ENCODE peak calls at places on chromosomes 16 and 17, in eight cellular contexts. M, U, C, J, T, O, K and Z are unnamed samples.
A peak's percentile ranks its signal among the peaks of the same experiment; 100 is the strongest.

GRCh38 chr16:11955713-11956123 is 9.3 kb upstream of the TNFRSF17 start:
- DNase-seq in C (no peak), J (no peak), O (peak; percentile 76), U (no peak), M (no peak), T (no peak), K (no peak), Z (no peak)

GRCh38 chr17:32104158-32104557 is 38.1 kb upstream of the RHOT1 start:
- DNase-seq in O (no peak), U (no peak), K (no peak), C (peak; percentile 26), T (no peak), J (peak; percentile 22), M (no peak), Z (no peak)

GRCh38 chr16:11914759-11915643 is 755 bp downstream of the GSPT1 start:
- DNase-seq in C (peak; percentile 60), O (peak; percentile 17), U (peak; percentile 39), K (no peak), J (peak; percentile 41), T (peak; percentile 71), M (peak; percentile 59), Z (peak; percentile 55)

GRCh38 chr17:48100591-48101011 is 677 bp downstream of the CBX1 start:
- DNase-seq in K (peak; percentile 75), J (no peak), T (peak; percentile 71), M (peak; percentile 66), O (peak; percentile 52), U (no peak), C (no peak), Z (no peak)

GRCh38 chr17:37490638-37491614 is 1.2 kb downstream of the DUSP14 start:
- DNase-seq in C (peak; percentile 26), K (no peak), M (peak; percentile 60), T (peak; percentile 65), O (peak; percentile 90), J (no peak), U (peak; percentile 14), Z (peak; percentile 88)

GRCh38 chr16:19410435-19411153 is 7.1 kb upstream of the TMC5 start:
- DNase-seq in K (peak; percentile 32), M (no peak), J (no peak), U (no peak), O (no peak), C (peak; percentile 26), T (peak; percentile 50), Z (peak; percentile 80)

GRCh38 chr16:87978127-87978526 is 26.9 kb downstream of the BANP start:
- DNase-seq in T (no peak), U (no peak), C (no peak), K (no peak), J (no peak), M (no peak), O (no peak), Z (no peak)

GRCh38 chr16:25950586-25951201 is 258.9 kb downstream of the HS3ST4 start:
- DNase-seq in O (no peak), C (no peak), K (no peak), J (no peak), M (no peak), U (no peak), T (no peak), Z (no peak)

GRCh38 chr17:56392274-56392673 is 201.2 kb upstream of the NOG start:
- DNase-seq in M (no peak), J (no peak), T (no peak), K (no peak), U (no peak), C (no peak), O (no peak), Z (no peak)

GRCh38 chr17:7838291-7839075 is 4.5 kb downstream of the KDM6B start:
- DNase-seq in K (no peak), M (peak; percentile 73), O (no peak), C (peak; percentile 59), J (no peak), U (no peak), T (peak; percentile 52), Z (peak; percentile 79)

GRCh38 chr16:22677024-22677830 is 136.7 kb upstream of the HS3ST2 start:
- DNase-seq in O (no peak), M (no peak), J (no peak), K (no peak), U (no peak), T (no peak), C (no peak), Z (no peak)

GRCh38 chr17:79646721-79647455 is 36.0 kb upstream of the RBFOX3 start:
- DNase-seq in U (no peak), J (no peak), M (no peak), K (no peak), O (no peak), T (no peak), C (no peak), Z (no peak)

GRCh38 chr16:70746708-70747424 is 54.1 kb downstream of the VAC14 start:
- DNase-seq in U (peak; percentile 25), T (peak; percentile 81), M (peak; percentile 68), O (peak; percentile 85), C (peak; percentile 74), K (peak; percentile 67), J (peak; percentile 82), Z (peak; percentile 11)

GRCh38 chr17:4310349-4311060 is 46.7 kb upstream of the ANKFY1 start:
- DNase-seq in C (no peak), K (no peak), J (no peak), M (no peak), O (no peak), T (no peak), U (no peak), Z (no peak)

GRCh38 chr16:73794936-73795335 is 501.7 kb upstream of the PSMD7 start:
- DNase-seq in M (no peak), K (no peak), C (no peak), T (peak; percentile 67), J (no peak), U (no peak), O (no peak), Z (no peak)